ENCODE peak calls at places on chromosome 2, in ten cellular contexts. Y is heart right ventricle; K is CD8-positive, alpha-beta memory T cell; H is neural progenitor cell; G is fibroblast of lung; D is naive thymus-derived CD4-positive, alpha-beta T cell; V is upper lobe of right lung; X is Peyer's patch; U is K562; B is vagina. W is an unnamed sample.
A peak's percentile ranks its signal among the peaks of the same experiment; 100 is the strongest.

GRCh38 chr2:175463639-175464310 is 282.3 kb upstream of the ATP5MC3 start:
- DNase-seq in G (no peak), D (no peak), Y (no peak), X (no peak), U (no peak), B (no peak), K (no peak), H (no peak), V (no peak), W (no peak)

GRCh38 chr2:37317746-37318145 is 6.9 kb downstream of the PRKD3 start:
- DNase-seq in Y (no peak), U (no peak), B (no peak), X (no peak), K (no peak), H (no peak), G (no peak), D (no peak), V (no peak), W (no peak)

GRCh38 chr2:229674830-229675530 is 39.4 kb downstream of the DNER start:
- DNase-seq in D (no peak), G (no peak), V (no peak), H (no peak), Y (no peak), X (no peak), K (no peak), B (no peak), U (no peak), W (no peak)

GRCh38 chr2:79882548-79882947 is 369.7 kb downstream of the CTNNA2 start:
- DNase-seq in G (no peak), K (no peak), X (no peak), V (no peak), B (no peak), U (no peak), H (peak; percentile 37), D (no peak), Y (no peak), W (no peak)

GRCh38 chr2:151914989-151915628 is 86.9 kb upstream of the ARL5A start:
- DNase-seq in H (no peak), G (no peak), B (no peak), K (no peak), D (no peak), U (no peak), Y (peak; percentile 16), V (no peak), X (no peak), W (no peak)

GRCh38 chr2:197973772-197974171 is 169.4 kb downstream of the PLCL1 start:
- DNase-seq in X (no peak), D (no peak), G (no peak), B (no peak), H (no peak), V (no peak), U (no peak), K (no peak), Y (no peak), W (no peak)

GRCh38 chr2:189762229-189762550 is 402 bp downstream of the OSGEPL1 start:
- DNase-seq in Y (no peak), V (no peak), D (no peak), B (no peak), K (no peak), X (no peak), G (no peak), U (no peak), H (no peak), W (no peak)

GRCh38 chr2:172270278-172271079 is 156.9 kb upstream of the ITGA6 start:
- DNase-seq in K (peak; percentile 51), X (peak; percentile 60), G (no peak), B (no peak), Y (no peak), H (peak; percentile 52), D (peak; percentile 55), V (no peak), U (no peak), W (no peak)

GRCh38 chr2:98374958-98375570 is 28.8 kb downstream of the CNGA3 start:
- DNase-seq in X (no peak), K (no peak), Y (no peak), D (no peak), U (no peak), H (no peak), B (no peak), V (no peak), G (no peak), W (no peak)

GRCh38 chr2:216292886-216293291 is 79.4 kb downstream of the MARCHF4 start:
- DNase-seq in V (no peak), U (peak; percentile 41), K (no peak), Y (no peak), D (no peak), B (no peak), H (no peak), X (no peak), G (no peak), W (no peak)

GRCh38 chr2:10466801-10467200 is 18.7 kb upstream of the ODC1 start:
- DNase-seq in V (peak; percentile 44), H (no peak), B (no peak), G (no peak), K (no peak), D (no peak), X (peak; percentile 25), Y (no peak), U (no peak), W (no peak)
- H3K4me3 ChIP-seq in V (no peak overlapping the region), H (no peak overlapping the region), B (no peak overlapping the region), G (no peak overlapping the region), K (no peak overlapping the region), D (no peak overlapping the region), X (no peak overlapping the region), Y (no peak overlapping the region), U (no peak overlapping the region), W (no peak overlapping the region)

GRCh38 chr2:84704505-84705244 is 176.2 kb downstream of the TRABD2A start:
- DNase-seq in B (no peak), Y (no peak), D (no peak), V (peak; percentile 68), K (no peak), X (no peak), H (no peak), U (no peak), G (peak; percentile 59), W (no peak)
- H3K27ac ChIP-seq in B (no peak overlapping the region), Y (no peak overlapping the region), D (no peak overlapping the region), V (no peak overlapping the region), K (no peak overlapping the region), X (no peak overlapping the region), H (no peak overlapping the region), U (no peak overlapping the region), G (no peak overlapping the region), W (no peak overlapping the region)

GRCh38 chr2:223538920-223539440 is 63.2 kb downstream of the SCG2 start:
- DNase-seq in H (peak; percentile 42), G (peak; percentile 49), Y (no peak), V (no peak), D (no peak), X (no peak), K (no peak), U (no peak), B (no peak), W (no peak)

GRCh38 chr2:223537669-223538601 is 64.2 kb downstream of the SCG2 start:
- DNase-seq in U (no peak), D (no peak), H (no peak), V (no peak), G (peak; percentile 64), K (no peak), X (no peak), B (no peak), Y (no peak), W (no peak)

GRCh38 chr2:223536546-223536945 is 65.6 kb downstream of the SCG2 start:
- DNase-seq in H (no peak), D (no peak), U (no peak), V (no peak), G (peak; percentile 18), X (no peak), Y (no peak), B (no peak), K (no peak), W (no peak)

GRCh38 chr2:223532712-223533111 is 69.4 kb downstream of the SCG2 start:
- DNase-seq in G (no peak), K (no peak), Y (no peak), H (no peak), U (no peak), X (no peak), V (no peak), D (no peak), B (no peak), W (no peak)

DNA sequence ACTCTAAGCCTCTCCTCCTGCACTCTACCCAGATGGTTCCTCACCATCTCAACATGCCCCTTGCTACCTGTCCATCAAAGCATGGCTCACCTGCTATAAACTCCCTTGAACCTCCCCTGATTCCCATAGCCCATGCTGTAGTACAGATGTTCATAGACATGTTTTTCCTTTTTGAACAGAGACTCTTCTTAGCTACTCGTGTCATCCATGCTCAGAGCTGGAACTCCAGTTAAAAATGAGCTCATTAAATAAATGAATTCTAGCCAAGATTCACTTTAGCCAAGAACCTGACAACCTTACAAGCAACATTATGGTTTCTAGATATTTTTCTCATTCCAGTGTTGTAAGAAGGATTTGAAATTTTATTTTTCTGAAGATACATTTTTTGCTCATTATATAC is 65.1 kb downstream of the SCG2 start:
- DNase-seq in K (no peak), V (no peak), D (no peak), H (no peak), Y (no peak), X (no peak), G (peak; percentile 40), B (no peak), U (no peak), W (no peak)
- H3K4me3 ChIP-seq in K (no peak overlapping the region), V (no peak overlapping the region), D (no peak overlapping the region), H (no peak overlapping the region), Y (no peak overlapping the region), X (no peak overlapping the region), G (no peak overlapping the region), B (no peak overlapping the region), U (no peak overlapping the region), W (no peak overlapping the region)

GRCh38 chr2:134375935-134376334 is 122.1 kb downstream of the MGAT5 start:
- DNase-seq in Y (no peak), K (no peak), G (peak; percentile 73), H (peak; percentile 22), D (no peak), B (no peak), U (no peak), X (no peak), V (no peak), W (no peak)

GRCh38 chr2:134379722-134380121 is 125.8 kb downstream of the MGAT5 start:
- DNase-seq in V (no peak), X (no peak), D (no peak), H (no peak), U (no peak), G (no peak), B (no peak), Y (no peak), K (no peak), W (no peak)

GRCh38 chr2:134379293-134379692 is 125.4 kb downstream of the MGAT5 start:
- DNase-seq in Y (no peak), X (no peak), H (no peak), K (no peak), U (no peak), V (no peak), G (peak; percentile 49), B (no peak), D (no peak), W (no peak)

GRCh38 chr2:134381141-134381540 is 127.3 kb downstream of the MGAT5 start:
- DNase-seq in B (no peak), H (no peak), G (no peak), D (no peak), X (no peak), Y (no peak), U (no peak), V (no peak), K (no peak), W (no peak)

DNA sequence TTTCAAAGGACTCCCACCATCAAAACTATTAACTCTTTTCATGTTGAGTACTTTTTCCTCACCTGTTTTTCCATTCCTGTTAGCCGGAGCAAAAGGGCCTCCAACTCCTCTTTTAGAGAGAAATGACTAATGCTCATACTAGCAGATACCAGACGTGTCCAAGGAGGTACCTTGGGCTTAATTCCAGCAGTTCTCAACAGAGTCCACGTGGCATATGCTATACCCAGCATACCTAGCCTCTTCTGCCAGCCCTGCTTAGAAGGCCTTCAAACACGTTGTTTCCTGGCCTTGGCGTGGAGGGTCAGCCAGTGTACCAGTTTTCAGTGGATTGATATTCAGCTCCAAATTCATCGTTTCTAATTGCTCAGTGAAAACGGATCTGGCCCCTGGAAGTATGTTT is 123.9 kb downstream of the MGAT5 start:
- DNase-seq in B (no peak), D (no peak), U (no peak), K (no peak), V (no peak), G (no peak), Y (no peak), X (no peak), H (no peak), W (no peak)
- H3K27ac ChIP-seq in B (no peak overlapping the region), D (no peak overlapping the region), U (no peak overlapping the region), K (no peak overlapping the region), V (no peak overlapping the region), G (no peak overlapping the region), Y (no peak overlapping the region), X (no peak overlapping the region), H (no peak overlapping the region), W (no peak overlapping the region)